ENCODE peak calls at places on chromosomes 12 and 14, in seven cellular contexts. One of them, this sample, is unnamed.

GRCh38 chr12:113005759-113006158 is 27.4 kb downstream of the OAS2 start:
- DNase-seq in hypothalamus: no peak
- DNase-seq in H4: peak
- DNase-seq in NB4: peak
- DNase-seq in mammary epithelial cell: no peak
- DNase-seq in naive thymus-derived CD8-positive, alpha-beta T cell: no peak
- DNase-seq in NCI-H187: no peak
- DNase-seq in this sample: peak

GRCh38 chr12:10362828-10363664 is 26.8 kb downstream of the KLRK1 start:
- DNase-seq in hypothalamus: no peak
- DNase-seq in H4: peak
- DNase-seq in NB4: peak
- DNase-seq in mammary epithelial cell: peak
- DNase-seq in naive thymus-derived CD8-positive, alpha-beta T cell: peak
- DNase-seq in NCI-H187: peak
- DNase-seq in this sample: no peak

GRCh38 chr12:113208041-113208934 is 13.0 kb upstream of the TPCN1 start:
- DNase-seq in hypothalamus: no peak
- DNase-seq in H4: peak
- DNase-seq in NB4: peak
- DNase-seq in mammary epithelial cell: no peak
- DNase-seq in naive thymus-derived CD8-positive, alpha-beta T cell: peak
- DNase-seq in NCI-H187: no peak
- DNase-seq in this sample: no peak

GRCh38 chr14:92683041-92683440 is 65.4 kb downstream of the LGMN start:
- DNase-seq in hypothalamus: no peak
- DNase-seq in H4: no peak
- DNase-seq in NB4: no peak
- DNase-seq in mammary epithelial cell: no peak
- DNase-seq in naive thymus-derived CD8-positive, alpha-beta T cell: no peak
- DNase-seq in NCI-H187: no peak
- DNase-seq in this sample: no peak

GRCh38 chr12:122873540-122873939 is 22.4 kb downstream of the VPS37B start:
- DNase-seq in hypothalamus: no peak
- DNase-seq in H4: no peak
- DNase-seq in NB4: no peak
- DNase-seq in mammary epithelial cell: no peak
- DNase-seq in naive thymus-derived CD8-positive, alpha-beta T cell: no peak
- DNase-seq in NCI-H187: no peak
- DNase-seq in this sample: no peak

GRCh38 chr14:101125719-101126375 is 222.3 kb upstream of the RTL1 start:
- DNase-seq in hypothalamus: no peak
- DNase-seq in H4: no peak
- DNase-seq in NB4: no peak
- DNase-seq in mammary epithelial cell: no peak
- DNase-seq in naive thymus-derived CD8-positive, alpha-beta T cell: no peak
- DNase-seq in NCI-H187: no peak
- DNase-seq in this sample: no peak

GRCh38 chr12:80226576-80226975 is 127.2 kb downstream of the OTOGL start:
- DNase-seq in hypothalamus: no peak
- DNase-seq in H4: peak
- DNase-seq in NB4: no peak
- DNase-seq in mammary epithelial cell: peak
- DNase-seq in naive thymus-derived CD8-positive, alpha-beta T cell: no peak
- DNase-seq in NCI-H187: no peak
- DNase-seq in this sample: peak

GRCh38 chr14:100850841-100851585 is 25.1 kb downstream of the MEG3 start:
- DNase-seq in hypothalamus: no peak
- DNase-seq in H4: peak
- DNase-seq in NB4: peak
- DNase-seq in mammary epithelial cell: peak
- DNase-seq in naive thymus-derived CD8-positive, alpha-beta T cell: peak
- DNase-seq in NCI-H187: peak
- DNase-seq in this sample: peak